ENCODE peak calls at places on chromosomes 5 and 9, in nine cellular contexts. One of them, this sample, is unnamed.

GRCh38 chr5:43315262-43315661 is 2.0 kb upstream of the HMGCS1 start:
- DNase-seq in neural crest cell: no peak
- DNase-seq in pancreas: no peak
- DNase-seq in GM12865: peak; percentile 18
- DNase-seq in cardiac fibroblast: no peak
- DNase-seq in GM20000: no peak
- DNase-seq in psoas muscle: no peak
- DNase-seq in choroid plexus epithelial cell: peak; percentile 23
- DNase-seq in upper lobe of right lung: no peak
- DNase-seq in this sample: no peak

GRCh38 chr9:36892279-36892678 is 141.8 kb downstream of the PAX5 start:
- DNase-seq in neural crest cell: no peak
- DNase-seq in pancreas: no peak
- DNase-seq in GM12865: no peak
- DNase-seq in cardiac fibroblast: no peak
- DNase-seq in GM20000: no peak
- DNase-seq in psoas muscle: no peak
- DNase-seq in choroid plexus epithelial cell: no peak
- DNase-seq in upper lobe of right lung: no peak
- DNase-seq in this sample: no peak

GRCh38 chr9:124780060-124780756 is 3.3 kb downstream of the OLFML2A start:
- DNase-seq in neural crest cell: no peak
- DNase-seq in pancreas: no peak
- DNase-seq in GM12865: no peak
- DNase-seq in cardiac fibroblast: no peak
- DNase-seq in GM20000: peak; percentile 5
- DNase-seq in psoas muscle: no peak
- DNase-seq in choroid plexus epithelial cell: peak; percentile 59
- DNase-seq in upper lobe of right lung: peak; percentile 49
- DNase-seq in this sample: peak; percentile 82

GRCh38 chr5:16580382-16580781 is 36.4 kb downstream of the RETREG1 start:
- DNase-seq in neural crest cell: no peak
- DNase-seq in pancreas: no peak
- DNase-seq in GM12865: no peak
- DNase-seq in cardiac fibroblast: no peak
- DNase-seq in GM20000: no peak
- DNase-seq in psoas muscle: no peak
- DNase-seq in choroid plexus epithelial cell: no peak
- DNase-seq in upper lobe of right lung: no peak
- DNase-seq in this sample: no peak

GRCh38 chr9:109355564-109356297 is 34.9 kb upstream of the EPB41L4B start:
- DNase-seq in neural crest cell: no peak
- DNase-seq in pancreas: no peak
- DNase-seq in GM12865: no peak
- DNase-seq in cardiac fibroblast: no peak
- DNase-seq in GM20000: no peak
- DNase-seq in psoas muscle: no peak
- DNase-seq in choroid plexus epithelial cell: no peak
- DNase-seq in upper lobe of right lung: no peak
- DNase-seq in this sample: no peak

GRCh38 chr9:16516887-16517286 is 353.6 kb downstream of the BNC2 start:
- DNase-seq in neural crest cell: no peak
- DNase-seq in pancreas: no peak
- DNase-seq in GM12865: no peak
- DNase-seq in cardiac fibroblast: peak; percentile 75
- DNase-seq in GM20000: no peak
- DNase-seq in psoas muscle: no peak
- DNase-seq in choroid plexus epithelial cell: peak; percentile 74
- DNase-seq in upper lobe of right lung: no peak
- DNase-seq in this sample: no peak

GRCh38 chr9:114505187-114506081 is at the start of gene WHRN:
- DNase-seq in neural crest cell: peak; percentile 90
- DNase-seq in pancreas: peak; percentile 95
- DNase-seq in GM12865: peak; percentile 80
- DNase-seq in cardiac fibroblast: peak; percentile 91
- DNase-seq in GM20000: peak; percentile 92
- DNase-seq in psoas muscle: peak; percentile 88
- DNase-seq in choroid plexus epithelial cell: peak; percentile 82
- DNase-seq in upper lobe of right lung: peak; percentile 96
- DNase-seq in this sample: peak; percentile 97

GRCh38 chr9:107462691-107463090 is 26.9 kb downstream of the KLF4 start:
- DNase-seq in neural crest cell: no peak
- DNase-seq in pancreas: no peak
- DNase-seq in GM12865: no peak
- DNase-seq in cardiac fibroblast: peak; percentile 32
- DNase-seq in GM20000: no peak
- DNase-seq in psoas muscle: no peak
- DNase-seq in choroid plexus epithelial cell: peak; percentile 43
- DNase-seq in upper lobe of right lung: no peak
- DNase-seq in this sample: no peak

GRCh38 chr5:45042283-45042682 is 233.5 kb downstream of the MRPS30 start:
- DNase-seq in neural crest cell: no peak
- DNase-seq in pancreas: no peak
- DNase-seq in GM12865: no peak
- DNase-seq in cardiac fibroblast: no peak
- DNase-seq in GM20000: no peak
- DNase-seq in psoas muscle: no peak
- DNase-seq in choroid plexus epithelial cell: no peak
- DNase-seq in upper lobe of right lung: no peak
- DNase-seq in this sample: no peak

GRCh38 chr5:45037927-45038326 is 229.2 kb downstream of the MRPS30 start:
- DNase-seq in neural crest cell: no peak
- DNase-seq in pancreas: no peak
- DNase-seq in GM12865: no peak
- DNase-seq in cardiac fibroblast: no peak
- DNase-seq in GM20000: no peak
- DNase-seq in psoas muscle: no peak
- DNase-seq in choroid plexus epithelial cell: no peak
- DNase-seq in upper lobe of right lung: no peak
- DNase-seq in this sample: no peak

GRCh38 chr5:45035991-45036390 is 227.2 kb downstream of the MRPS30 start:
- DNase-seq in neural crest cell: no peak
- DNase-seq in pancreas: no peak
- DNase-seq in GM12865: no peak
- DNase-seq in cardiac fibroblast: no peak
- DNase-seq in GM20000: no peak
- DNase-seq in psoas muscle: no peak
- DNase-seq in choroid plexus epithelial cell: no peak
- DNase-seq in upper lobe of right lung: no peak
- DNase-seq in this sample: no peak

GRCh38 chr5:45038366-45038987 is 229.7 kb downstream of the MRPS30 start:
- DNase-seq in neural crest cell: peak; percentile 1
- DNase-seq in pancreas: no peak
- DNase-seq in GM12865: peak; percentile 59
- DNase-seq in cardiac fibroblast: peak; percentile 30
- DNase-seq in GM20000: peak; percentile 18
- DNase-seq in psoas muscle: no peak
- DNase-seq in choroid plexus epithelial cell: peak; percentile 52
- DNase-seq in upper lobe of right lung: no peak
- DNase-seq in this sample: no peak
- TF ChIP-seq CTCF in neural crest cell: peak; percentile 82
- TF ChIP-seq CTCF in pancreas: peak; percentile 23
- TF ChIP-seq CTCF in GM12865: peak; percentile 55
- TF ChIP-seq CTCF in cardiac fibroblast: peak; percentile 44
- TF ChIP-seq CTCF in GM20000: peak; percentile 37
- TF ChIP-seq CTCF in psoas muscle: peak; percentile 64
- TF ChIP-seq CTCF in choroid plexus epithelial cell: peak; percentile 55
- TF ChIP-seq CTCF in upper lobe of right lung: peak; percentile 59
- TF ChIP-seq CTCF in this sample: peak; percentile 87

DNA sequence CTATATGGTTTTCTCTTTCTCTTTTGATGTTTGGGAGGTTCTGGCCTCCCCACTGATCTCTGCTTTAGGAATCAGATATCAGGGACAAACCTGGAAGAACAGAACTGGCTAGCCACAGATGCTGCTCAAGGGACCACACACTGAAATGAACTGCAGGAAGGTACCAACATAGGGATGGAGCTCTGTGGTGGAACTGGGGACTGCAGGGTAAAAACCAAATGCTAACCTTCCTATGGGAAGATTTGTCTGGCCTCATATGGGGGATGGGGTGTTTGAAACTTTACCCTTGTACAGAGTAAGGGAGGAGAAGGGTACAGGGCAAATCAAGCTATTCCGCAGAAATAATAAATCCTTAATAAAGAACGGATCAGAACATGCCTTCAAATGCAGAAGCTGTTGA is 49.4 kb downstream of the ELOVL7 start:
- DNase-seq in neural crest cell: no peak
- DNase-seq in pancreas: no peak
- DNase-seq in GM12865: no peak
- DNase-seq in cardiac fibroblast: no peak
- DNase-seq in GM20000: no peak
- DNase-seq in psoas muscle: no peak
- DNase-seq in choroid plexus epithelial cell: no peak
- DNase-seq in upper lobe of right lung: no peak
- DNase-seq in this sample: no peak
- TF ChIP-seq CTCF in neural crest cell: no peak
- TF ChIP-seq CTCF in pancreas: no peak
- TF ChIP-seq CTCF in GM12865: no peak
- TF ChIP-seq CTCF in cardiac fibroblast: no peak
- TF ChIP-seq CTCF in GM20000: no peak
- TF ChIP-seq CTCF in psoas muscle: no peak
- TF ChIP-seq CTCF in choroid plexus epithelial cell: no peak
- TF ChIP-seq CTCF in upper lobe of right lung: no peak
- TF ChIP-seq CTCF in this sample: no peak

GRCh38 chr9:93098236-93098946 is 2.4 kb downstream of the CARD19 start:
- DNase-seq in neural crest cell: no peak
- DNase-seq in pancreas: peak; percentile 77
- DNase-seq in GM12865: peak; percentile 52
- DNase-seq in cardiac fibroblast: peak; percentile 99
- DNase-seq in GM20000: no peak
- DNase-seq in psoas muscle: peak; percentile 94
- DNase-seq in choroid plexus epithelial cell: peak; percentile 97
- DNase-seq in upper lobe of right lung: peak; percentile 93
- DNase-seq in this sample: peak; percentile 96

GRCh38 chr9:93097496-93098205 is 1.6 kb downstream of the CARD19 start:
- DNase-seq in neural crest cell: no peak
- DNase-seq in pancreas: no peak
- DNase-seq in GM12865: no peak
- DNase-seq in cardiac fibroblast: no peak
- DNase-seq in GM20000: no peak
- DNase-seq in psoas muscle: no peak
- DNase-seq in choroid plexus epithelial cell: no peak
- DNase-seq in upper lobe of right lung: peak; percentile 65
- DNase-seq in this sample: peak; percentile 77

GRCh38 chr9:93096811-93097382 is 880 bp downstream of the CARD19 start:
- DNase-seq in neural crest cell: no peak
- DNase-seq in pancreas: no peak
- DNase-seq in GM12865: no peak
- DNase-seq in cardiac fibroblast: no peak
- DNase-seq in GM20000: no peak
- DNase-seq in psoas muscle: no peak
- DNase-seq in choroid plexus epithelial cell: no peak
- DNase-seq in upper lobe of right lung: no peak
- DNase-seq in this sample: peak; percentile 73

GRCh38 chr9:93100265-93100636 is 4.2 kb downstream of the CARD19 start:
- DNase-seq in neural crest cell: no peak
- DNase-seq in pancreas: no peak
- DNase-seq in GM12865: no peak
- DNase-seq in cardiac fibroblast: no peak
- DNase-seq in GM20000: no peak
- DNase-seq in psoas muscle: no peak
- DNase-seq in choroid plexus epithelial cell: no peak
- DNase-seq in upper lobe of right lung: peak; percentile 48
- DNase-seq in this sample: peak; percentile 27

DNA sequence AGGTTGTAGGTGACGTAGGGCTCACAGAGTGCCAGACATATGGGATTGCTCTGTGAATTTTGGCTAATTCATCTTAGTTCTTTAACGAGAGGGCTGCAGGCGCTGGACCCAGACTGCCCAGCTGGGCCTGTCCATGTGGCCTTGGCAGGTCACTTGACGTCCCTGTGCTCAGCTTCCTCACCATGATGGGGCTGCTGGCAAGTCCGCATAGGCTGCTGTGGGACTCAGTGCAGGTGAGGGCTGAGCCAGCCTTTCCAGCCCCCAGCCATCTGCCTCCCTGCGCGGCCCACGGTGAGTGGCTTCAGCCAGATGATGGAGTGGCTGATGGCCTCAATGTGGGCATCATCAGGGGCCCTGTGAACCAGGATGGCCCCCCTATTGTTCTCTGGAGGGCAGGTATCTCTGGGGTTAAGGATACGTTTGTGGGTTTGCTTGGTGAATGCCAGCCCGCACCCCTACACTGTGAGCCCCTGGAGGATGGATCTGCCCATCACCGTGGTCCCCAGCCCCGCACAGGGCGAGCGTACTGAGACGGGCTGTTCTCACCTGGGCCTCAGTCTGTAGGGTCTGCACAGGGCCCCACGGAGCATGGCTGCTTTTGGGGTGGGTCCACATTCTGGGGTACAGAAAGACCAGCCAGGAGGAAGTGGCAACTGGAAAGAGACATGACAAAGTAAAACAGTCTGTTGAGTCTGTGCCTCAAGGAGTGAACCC is 3.7 kb downstream of the CARD19 start:
- DNase-seq in neural crest cell: no peak
- DNase-seq in pancreas: no peak
- DNase-seq in GM12865: no peak
- DNase-seq in cardiac fibroblast: no peak
- DNase-seq in GM20000: no peak
- DNase-seq in psoas muscle: no peak
- DNase-seq in choroid plexus epithelial cell: no peak
- DNase-seq in upper lobe of right lung: peak; percentile 62
- DNase-seq in this sample: peak; percentile 75
- TF ChIP-seq CTCF in neural crest cell: no peak
- TF ChIP-seq CTCF in pancreas: no peak
- TF ChIP-seq CTCF in GM12865: no peak
- TF ChIP-seq CTCF in cardiac fibroblast: no peak
- TF ChIP-seq CTCF in GM20000: no peak
- TF ChIP-seq CTCF in psoas muscle: no peak
- TF ChIP-seq CTCF in choroid plexus epithelial cell: no peak
- TF ChIP-seq CTCF in upper lobe of right lung: no peak
- TF ChIP-seq CTCF in this sample: no peak

GRCh38 chr5:141403387-141403786 is 809 bp downstream of the PCDHGA9 start:
- DNase-seq in neural crest cell: no peak
- DNase-seq in pancreas: no peak
- DNase-seq in GM12865: no peak
- DNase-seq in cardiac fibroblast: no peak
- DNase-seq in GM20000: no peak
- DNase-seq in psoas muscle: no peak
- DNase-seq in choroid plexus epithelial cell: no peak
- DNase-seq in upper lobe of right lung: no peak
- DNase-seq in this sample: no peak

GRCh38 chr5:141399555-141400258 is 2.0 kb downstream of the PCDHGB5 start:
- DNase-seq in neural crest cell: no peak
- DNase-seq in pancreas: no peak
- DNase-seq in GM12865: no peak
- DNase-seq in cardiac fibroblast: no peak
- DNase-seq in GM20000: no peak
- DNase-seq in psoas muscle: no peak
- DNase-seq in choroid plexus epithelial cell: no peak
- DNase-seq in upper lobe of right lung: no peak
- DNase-seq in this sample: peak; percentile 82

GRCh38 chr5:141398608-141399007 is 861 bp downstream of the PCDHGB5 start:
- DNase-seq in neural crest cell: no peak
- DNase-seq in pancreas: no peak
- DNase-seq in GM12865: no peak
- DNase-seq in cardiac fibroblast: no peak
- DNase-seq in GM20000: no peak
- DNase-seq in psoas muscle: no peak
- DNase-seq in choroid plexus epithelial cell: no peak
- DNase-seq in upper lobe of right lung: no peak
- DNase-seq in this sample: no peak

DNA sequence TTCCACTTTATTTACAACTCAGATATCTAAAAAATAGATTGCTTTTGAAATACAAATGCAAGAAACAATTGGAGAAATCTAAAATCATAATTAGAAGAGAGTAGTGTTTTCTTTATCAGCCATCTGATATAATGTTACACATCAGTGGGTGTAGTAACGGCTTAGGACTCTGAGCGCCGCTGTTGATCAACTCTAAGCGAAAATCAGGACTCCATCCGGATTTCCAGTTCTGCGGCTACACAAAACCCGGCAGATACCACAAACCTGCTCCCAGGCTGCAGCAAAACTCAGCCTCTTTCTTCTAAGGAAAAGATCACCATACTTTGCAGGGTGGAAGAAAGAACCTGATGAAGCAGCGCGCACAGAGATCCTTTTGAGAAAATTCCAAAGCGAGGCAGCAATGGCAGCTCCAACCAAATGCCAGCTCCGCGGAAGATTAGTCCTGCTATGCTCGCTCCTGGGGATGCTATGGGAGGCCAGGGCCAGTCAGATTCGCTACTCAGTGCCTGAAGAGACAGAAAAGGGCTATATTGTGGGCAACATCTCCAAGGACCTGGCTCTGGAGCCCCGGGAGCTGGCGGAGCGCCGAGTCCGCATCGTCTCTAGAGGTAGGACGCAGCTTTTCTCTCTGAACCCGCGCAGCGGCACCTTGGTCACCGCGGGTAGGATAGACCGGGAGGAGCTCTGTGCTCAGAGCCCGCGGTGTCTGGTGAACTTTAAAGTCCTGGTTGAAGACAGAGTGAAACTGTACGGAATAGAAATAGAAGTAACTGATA is at the start of gene PCDHGA9:
- DNase-seq in neural crest cell: no peak
- DNase-seq in pancreas: no peak
- DNase-seq in GM12865: no peak
- DNase-seq in cardiac fibroblast: peak; percentile 41
- DNase-seq in GM20000: no peak
- DNase-seq in psoas muscle: no peak
- DNase-seq in choroid plexus epithelial cell: peak; percentile 43
- DNase-seq in upper lobe of right lung: no peak
- DNase-seq in this sample: no peak
- TF ChIP-seq CTCF in neural crest cell: no peak
- TF ChIP-seq CTCF in pancreas: no peak
- TF ChIP-seq CTCF in GM12865: peak; percentile 23
- TF ChIP-seq CTCF in cardiac fibroblast: peak; percentile 53
- TF ChIP-seq CTCF in GM20000: no peak
- TF ChIP-seq CTCF in psoas muscle: peak; percentile 46
- TF ChIP-seq CTCF in choroid plexus epithelial cell: peak; percentile 52
- TF ChIP-seq CTCF in upper lobe of right lung: peak; percentile 41
- TF ChIP-seq CTCF in this sample: peak; percentile 46

This sample was measured in chondrocyte.